ENCODE peak calls at places on chromosome 21, in four cellular contexts. S is HCT116; N is CD8-positive, alpha-beta T cell; G is uterus. M is an unnamed sample. For H3K27me3 and H3K4me1, the result is how much of the 10 kb centered on the place peaks cover.

GRCh38 chr21:37644666-37645065 is 271.6 kb downstream of the KCNJ6 start:
- DNase-seq in G (no peak), S (no peak), N (no peak), M (no peak)

GRCh38 chr21:29449306-29449940 is 150.7 kb downstream of the BACH1 start:
- DNase-seq in S (no peak), G (no peak), N (peak), M (no peak)

GRCh38 chr21:33121715-33122475 is 52.0 kb downstream of the OLIG1 start:
- DNase-seq in N (no peak), G (no peak), S (peak), M (no peak)

GRCh38 chr21:30164796-30165195 is 1.8 kb downstream of the CLDN17 start:
- DNase-seq in G (no peak), S (no peak), N (no peak), M (no peak)

GRCh38 chr21:33380483-33380998 is 22.7 kb upstream of the IFNGR2 start:
- DNase-seq in N (peak), G (peak), S (peak), M (peak)

GRCh38 chr21:34924194-34924593 is 124.9 kb downstream of the RUNX1 start:
- DNase-seq in S (no peak), G (no peak), N (no peak), M (no peak)

GRCh38 chr21:27300770-27301169 is 333.9 kb upstream of the ADAMTS5 start:
- DNase-seq in G (no peak), N (no peak), S (no peak), M (no peak)

GRCh38 chr21:15692711-15693110 is 37.1 kb upstream of the USP25 start:
- DNase-seq in S (no peak), N (no peak), G (no peak), M (no peak)

GRCh38 chr21:38333290-38334272 is 76.8 kb downstream of the KCNJ15 start:
- DNase-seq in N (no peak), G (no peak), S (no peak), M (peak)

GRCh38 chr21:39097981-39098380 is 85.3 kb downstream of the PSMG1 start:
- DNase-seq in G (no peak), N (no peak), S (no peak), M (no peak)

GRCh38 chr21:34667761-34668160 is 1.0 kb upstream of the CLIC6 start:
- DNase-seq in N (no peak), S (no peak), G (no peak), M (no peak)

GRCh38 chr21:33608559-33608958 is 20.1 kb upstream of the DONSON start:
- DNase-seq in N (no peak), G (no peak), S (no peak), M (no peak)

GRCh38 chr21:33924766-33925100 is 9.1 kb upstream of the ATP5PO start:
- DNase-seq in G (no peak), S (no peak), N (no peak), M (no peak)

GRCh38 chr21:20169812-20170576 is 828.2 kb upstream of the NCAM2 start:
- DNase-seq in S (no peak), N (no peak), G (no peak), M (no peak)

GRCh38 chr21:34994646-34995631 is 54.2 kb downstream of the RUNX1 start:
- DNase-seq in N (no peak), S (no peak), G (no peak), M (no peak)

GRCh38 chr21:28615276-28615675 is 377.4 kb downstream of the LTN1 start:
- DNase-seq in S (no peak), G (no peak), N (no peak), M (no peak)

GRCh38 chr21:38979271-38980196 is 173.8 kb downstream of the ETS2 start:
- DNase-seq in S (no peak), N (no peak), G (peak), M (no peak)

GRCh38 chr21:29827236-29827635 is 112.6 kb downstream of the GRIK1 start:
- DNase-seq in N (no peak), G (no peak), S (no peak), M (no peak)

GRCh38 chr21:44337941-44338895 is 972 bp downstream of the CFAP410 start:
- DNase-seq in G (peak), N (peak), S (peak), M (peak)
- TF ChIP-seq CTCF in G (peak), N (no peak), S (peak), M (no peak)

GRCh38 chr21:44722701-44723100 is 11.3 kb upstream of the TSPEAR start:
- DNase-seq in S (no peak), N (no peak), G (no peak), M (no peak)
- H3K27me3 ChIP-seq in S (under half), N (under half), G (under half), M (under half)

GRCh38 chr21:41713495-41714281 is 53.2 kb downstream of the RIPK4 start:
- DNase-seq in S (no peak), G (no peak), N (no peak), M (peak)
- H3K4me1 ChIP-seq in S (under half), G (under half), N (under half), M (under half)

DNA sequence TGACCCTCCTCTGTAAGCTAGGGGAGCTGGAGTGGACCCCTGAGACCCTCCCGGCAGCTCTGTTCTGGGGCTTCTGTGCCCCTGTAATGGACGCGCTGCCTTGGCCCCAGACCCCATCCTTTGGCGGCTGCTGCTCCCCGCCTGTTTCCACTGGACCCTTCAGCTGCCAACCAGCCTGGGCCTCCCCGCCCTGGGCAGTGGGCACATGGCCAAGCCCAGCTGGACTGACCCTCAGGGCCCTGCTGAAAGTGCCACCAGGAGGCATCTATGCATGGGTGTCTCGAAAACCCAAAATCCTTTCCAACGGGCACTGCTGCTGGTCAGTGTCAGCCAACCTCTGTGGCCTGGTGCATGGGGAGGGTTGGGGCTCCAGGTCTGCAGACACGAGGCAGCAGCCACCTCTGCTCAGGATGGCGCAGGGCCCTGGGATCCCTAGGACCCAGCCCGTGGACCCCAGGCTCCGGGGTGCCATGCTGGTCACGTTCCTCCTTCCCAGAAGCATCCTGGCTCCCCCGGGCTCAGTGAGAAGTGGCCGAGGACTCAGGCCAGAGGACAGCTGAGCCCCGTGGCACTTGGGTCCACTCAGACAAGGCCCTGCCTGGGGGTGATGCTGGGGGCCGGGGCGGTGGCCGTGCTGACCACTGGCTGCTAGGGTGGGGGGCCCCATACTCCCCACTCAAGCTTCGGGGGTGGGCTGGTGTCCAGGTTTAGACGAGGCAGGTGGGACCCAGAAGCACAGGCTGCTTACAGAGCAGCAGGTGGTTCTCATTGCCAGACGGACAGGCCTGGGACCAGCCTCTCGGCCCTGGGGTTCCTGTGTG is 46.9 kb downstream of the SLX9 start:
- DNase-seq in G (peak), N (no peak), S (no peak), M (no peak)
- TF ChIP-seq CTCF in G (no peak), N (no peak), S (no peak), M (no peak)

DNA sequence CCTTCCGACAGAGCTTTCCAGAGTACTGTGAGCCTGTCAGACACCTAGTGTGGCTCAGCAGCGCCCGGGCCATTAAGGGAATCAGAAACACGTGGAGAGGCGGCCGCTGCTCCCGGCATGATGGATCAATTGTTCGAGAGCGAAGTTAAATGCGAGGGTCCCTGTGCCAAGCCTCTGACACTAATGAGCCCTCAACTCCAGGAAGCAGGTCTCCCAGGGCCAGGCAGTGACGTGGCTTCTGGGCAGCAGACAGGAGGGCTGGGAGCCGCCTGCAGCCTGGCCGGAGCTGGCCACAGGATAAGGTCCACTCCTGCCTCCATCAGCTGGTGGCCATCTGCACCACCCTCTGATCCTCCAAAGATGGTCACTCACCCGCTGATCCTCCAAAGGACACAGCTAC is 67.5 kb upstream of the CLDN14 start:
- DNase-seq in S (no peak), N (no peak), G (no peak), M (no peak)
- H3K27me3 ChIP-seq in S (under half), N (under half), G (under half), M (under half)

DNA sequence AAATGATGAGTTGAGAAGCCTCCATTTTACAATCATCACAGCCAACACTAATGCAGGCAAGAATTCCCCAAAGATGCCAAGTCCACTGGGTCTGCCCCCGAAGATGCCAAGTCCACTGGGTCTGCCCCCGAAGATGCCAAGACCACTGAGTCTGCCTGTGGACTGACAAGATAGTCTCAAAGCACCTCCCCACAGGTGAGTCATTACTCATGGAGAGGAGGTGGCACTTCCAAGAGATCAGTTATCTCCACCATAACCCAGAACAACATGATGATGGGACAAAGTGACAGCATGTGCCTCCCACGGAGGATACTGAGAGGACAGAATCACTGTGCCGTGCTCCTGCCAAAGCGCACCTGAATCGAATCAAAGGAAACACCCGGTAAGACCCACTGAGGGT is 4.8 kb downstream of the PTTG1IP start:
- DNase-seq in S (no peak), N (no peak), G (no peak), M (no peak)
- H3K4me1 ChIP-seq in S (half or more), N (half or more), G (under half), M (half or more)

DNA sequence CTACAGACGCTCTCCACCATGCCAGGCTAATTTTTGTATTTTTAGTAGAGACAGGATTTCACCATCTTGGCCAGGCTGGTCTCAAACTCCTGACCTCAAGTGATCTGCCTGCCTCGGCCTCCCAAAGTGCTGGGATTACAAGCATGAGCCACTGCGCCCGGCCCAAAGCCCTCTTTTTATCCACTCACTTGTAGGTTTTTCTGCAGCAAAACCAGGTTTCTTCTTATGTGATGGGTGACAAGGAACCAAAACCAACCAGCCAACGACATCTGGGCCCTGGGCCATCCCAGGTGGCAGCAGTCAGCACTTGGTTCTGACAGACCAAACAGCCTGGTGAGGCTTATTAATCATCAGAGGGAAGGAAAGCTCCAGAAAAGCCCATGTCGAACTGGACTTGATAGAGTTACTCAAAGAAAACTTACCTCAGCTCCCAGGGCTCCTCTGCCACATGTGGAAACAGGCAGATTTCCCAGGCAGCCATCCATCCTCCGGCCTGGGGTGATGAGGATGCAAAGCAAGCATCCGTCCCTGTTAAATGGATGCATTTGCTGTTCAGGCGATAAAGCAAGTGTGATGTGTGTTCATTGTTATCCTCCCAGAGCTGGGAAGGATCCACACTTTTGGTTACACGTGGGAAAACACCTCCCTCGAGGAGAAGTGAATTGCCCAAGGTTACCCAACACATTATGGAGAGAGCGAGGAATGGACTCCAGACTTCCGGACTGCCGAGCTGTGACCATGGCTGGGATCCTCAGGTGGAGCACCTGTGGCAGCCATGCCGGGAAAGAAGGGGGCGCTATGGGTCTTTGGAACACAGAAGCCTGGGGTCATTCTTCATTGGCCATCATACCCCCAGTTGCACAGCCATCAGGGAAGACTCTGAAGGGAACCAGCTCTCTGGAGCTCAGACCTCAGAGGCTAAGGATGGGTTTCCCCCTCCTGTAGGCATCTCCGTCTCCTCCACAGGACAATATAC is 118.8 kb downstream of the HUNK start:
- DNase-seq in G (no peak), S (no peak), N (no peak), M (peak)
- TF ChIP-seq CTCF in G (no peak), S (peak), N (no peak), M (no peak)

DNA sequence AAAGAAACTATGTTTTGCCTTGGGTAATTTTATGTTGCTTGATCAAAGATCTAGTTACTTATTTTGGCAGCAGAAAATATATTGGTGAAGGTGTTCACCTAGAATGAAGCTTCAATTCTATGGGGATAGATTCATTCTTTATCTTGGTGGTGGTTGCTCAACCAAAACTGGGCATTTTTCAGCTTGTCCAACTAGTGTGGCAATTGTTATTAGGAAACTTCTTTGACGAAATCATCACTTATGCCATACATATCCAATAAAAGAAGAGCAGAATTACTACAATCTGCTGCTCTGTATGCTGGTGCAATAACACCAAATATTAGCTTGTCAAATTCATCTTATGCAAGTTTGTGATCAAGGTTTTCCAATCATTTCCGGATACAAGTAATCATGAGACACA is 26.8 kb upstream of the TMPRSS15 start:
- DNase-seq in N (no peak), S (no peak), G (no peak), M (no peak)
- H3K27me3 ChIP-seq in N (under half), S (under half), G (under half), M (under half)

M was measured in thyroid gland.